ENCODE peak calls at places on chromosomes 1 and 21, in nine cellular contexts. I is vagina; U is CD4-positive, CD25-positive, alpha-beta regulatory T cell; N is uterus; G is keratinocyte; E is hepatocyte; Y is endodermal cell; V is foreskin keratinocyte; Z is fibroblast of lung. C is an unnamed sample.

GRCh38 chr1:207813513-207813881 is 61.6 kb downstream of the CD46 start:
- DNase-seq in I (peak; percentile 84), U (no peak), N (no peak), G (no peak), E (no peak), Y (peak; percentile 31), V (no peak), Z (no peak), C (no peak)

GRCh38 chr1:30262158-30262557 is 461.2 kb downstream of the MATN1 start:
- DNase-seq in I (no peak), U (no peak), N (no peak), G (no peak), E (no peak), Y (no peak), V (no peak), Z (no peak), C (no peak)

GRCh38 chr1:109484519-109484975 is 842 bp downstream of the ATXN7L2 start:
- DNase-seq in I (no peak), U (no peak), N (no peak), G (no peak), E (no peak), Y (no peak), V (no peak), Z (no peak), C (no peak)

GRCh38 chr1:180123463-180123936 is 31.2 kb upstream of the QSOX1 start:
- DNase-seq in I (no peak), U (no peak), N (no peak), G (peak; percentile 88), E (no peak), Y (no peak), V (peak; percentile 84), Z (no peak), C (no peak)

GRCh38 chr1:212491454-212491853 is 58.7 kb downstream of the NENF start:
- DNase-seq in I (no peak), U (no peak), N (no peak), G (no peak), E (no peak), Y (no peak), V (no peak), Z (no peak), C (no peak)

GRCh38 chr1:40711465-40712404 is 20.2 kb downstream of the NFYC start:
- DNase-seq in I (no peak), U (no peak), N (no peak), G (peak; percentile 66), E (peak; percentile 35), Y (no peak), V (peak; percentile 94), Z (peak; percentile 90), C (no peak)

GRCh38 chr1:205920159-205920558 is 23.1 kb downstream of the SLC26A9 start:
- DNase-seq in I (no peak), U (no peak), N (no peak), G (no peak), E (no peak), Y (no peak), V (no peak), Z (peak; percentile 70), C (peak; percentile 64)

GRCh38 chr1:45238846-45239245 is 32.4 kb upstream of the ZSWIM5 start:
- DNase-seq in I (no peak), U (no peak), N (no peak), G (no peak), E (no peak), Y (no peak), V (no peak), Z (no peak), C (no peak)

GRCh38 chr1:163875927-163876320 is 554.2 kb downstream of the NUF2 start:
- DNase-seq in I (no peak), U (no peak), N (no peak), G (no peak), E (no peak), Y (no peak), V (no peak), Z (peak; percentile 73), C (no peak)

GRCh38 chr21:33976980-33977720 is 61.5 kb upstream of the ATP5PO start:
- DNase-seq in I (peak; percentile 75), U (no peak), N (no peak), G (no peak), E (no peak), Y (no peak), V (no peak), Z (no peak), C (no peak)

GRCh38 chr1:169999357-169999756 is 75.1 kb downstream of the KIFAP3 start:
- DNase-seq in I (no peak), U (no peak), N (peak; percentile 44), G (peak; percentile 38), E (peak; percentile 5), Y (no peak), V (peak; percentile 85), Z (peak; percentile 96), C (peak; percentile 58)

GRCh38 chr1:66550243-66550642 is 16.3 kb downstream of the SGIP1 start:
- DNase-seq in I (no peak), U (no peak), N (no peak), G (no peak), E (no peak), Y (no peak), V (no peak), Z (no peak), C (no peak)

GRCh38 chr1:119298687-119299086 is 69.9 kb upstream of the HAO2 start:
- DNase-seq in I (no peak), U (no peak), N (no peak), G (no peak), E (no peak), Y (no peak), V (peak; percentile 71), Z (peak; percentile 81), C (no peak)

GRCh38 chr1:1781526-1781903 is 3.2 kb upstream of the NADK start:
- DNase-seq in I (no peak), U (no peak), N (no peak), G (no peak), E (no peak), Y (no peak), V (no peak), Z (no peak), C (no peak)

GRCh38 chr1:1982379-1983232 is 21.0 kb downstream of the CFAP74 start:
- DNase-seq in I (no peak), U (no peak), N (no peak), G (no peak), E (no peak), Y (peak; percentile 37), V (no peak), Z (no peak), C (peak; percentile 9)

GRCh38 chr1:167899253-167899681 is 14.7 kb downstream of the ADCY10 start:
- DNase-seq in I (no peak), U (no peak), N (peak; percentile 56), G (no peak), E (no peak), Y (no peak), V (no peak), Z (peak; percentile 66), C (peak; percentile 63)

DNA sequence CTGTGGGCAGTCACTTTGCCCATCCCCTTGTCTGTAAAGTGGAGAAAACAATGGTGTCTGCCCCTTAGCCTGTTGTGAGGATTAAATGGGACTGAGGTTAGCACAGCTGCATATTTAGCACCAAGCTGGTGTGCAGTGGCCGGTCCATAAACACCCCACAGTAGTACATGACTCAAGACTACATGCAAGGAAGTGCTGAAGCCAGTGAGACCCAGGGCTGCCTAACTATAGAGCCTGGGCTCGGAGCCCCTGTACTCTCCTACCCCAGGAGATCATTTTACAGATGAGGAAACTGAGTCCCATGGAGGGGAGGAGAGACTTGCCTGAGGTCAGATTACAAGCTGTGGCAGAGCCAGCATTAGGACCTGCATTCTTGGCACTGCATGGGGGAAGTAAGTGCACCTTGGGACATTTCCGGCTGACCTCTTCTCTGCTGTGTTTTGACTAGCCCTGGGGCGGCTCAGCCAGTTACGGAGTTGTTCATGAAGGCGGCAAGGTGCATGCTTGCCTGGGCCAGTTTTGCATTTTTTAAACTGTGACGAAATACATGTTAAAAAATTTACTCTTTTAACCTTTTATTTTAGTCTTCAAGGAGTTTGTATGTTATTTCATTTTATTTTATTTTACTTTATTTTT is 3.2 kb downstream of the SERINC2 start:
- DNase-seq in I (no peak), U (no peak), N (no peak), G (no peak), E (no peak), Y (no peak), V (peak; percentile 86), Z (no peak), C (no peak)
- H3K27ac ChIP-seq in I (no peak overlapping the region), U (no peak overlapping the region), N (no peak overlapping the region), G (peak overlapping the region; percentile 83), E (no peak overlapping the region), Y (no peak overlapping the region), V (no peak overlapping the region), Z (no peak overlapping the region), C (no peak overlapping the region)

GRCh38 chr1:226942392-226942791 is 2.3 kb downstream of the COQ8A start:
- DNase-seq in I (no peak), U (no peak), N (no peak), G (no peak), E (no peak), Y (no peak), V (no peak), Z (no peak), C (no peak)
- H3K27ac ChIP-seq in I (no peak overlapping the region), U (no peak overlapping the region), N (no peak overlapping the region), G (no peak overlapping the region), E (no peak overlapping the region), Y (no peak overlapping the region), V (no peak overlapping the region), Z (no peak overlapping the region), C (peak overlapping the region; percentile 84)

DNA sequence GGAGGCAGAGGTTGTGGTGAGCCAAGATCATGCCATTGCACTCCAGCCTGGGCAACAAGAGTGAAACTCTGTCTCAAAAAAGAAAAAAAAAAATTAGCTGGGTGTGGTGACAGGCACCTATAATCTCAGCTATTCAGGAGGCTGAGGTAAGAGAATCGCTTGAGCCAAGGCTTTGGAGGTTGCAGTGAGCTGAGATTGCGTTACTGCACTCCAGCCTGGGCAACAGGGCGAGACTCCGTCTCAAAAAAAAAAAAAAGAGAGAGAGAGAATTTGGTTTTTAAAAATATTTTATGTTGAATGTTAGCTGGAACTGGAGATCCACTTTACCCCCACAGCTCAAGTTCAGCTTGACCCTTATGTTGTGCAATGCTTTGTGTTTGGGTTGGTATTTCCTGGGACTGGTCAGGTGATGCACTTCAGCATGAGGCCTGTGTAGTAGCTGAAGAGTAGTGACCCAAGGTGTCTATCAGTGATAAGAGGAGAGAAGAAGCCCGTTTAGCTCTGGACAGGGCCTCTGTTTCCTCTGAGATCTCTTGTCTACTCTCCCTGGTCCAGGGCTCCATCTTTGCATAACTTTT is 36.8 kb upstream of the MACF1 start:
- DNase-seq in I (no peak), U (no peak), N (no peak), G (no peak), E (no peak), Y (no peak), V (no peak), Z (peak; percentile 67), C (no peak)
- H3K27ac ChIP-seq in I (no peak overlapping the region), U (no peak overlapping the region), N (peak overlapping the region; percentile 28), G (peak overlapping the region; percentile 10), E (peak overlapping the region; percentile 0), Y (no peak overlapping the region), V (peak overlapping the region; percentile 42), Z (no peak overlapping the region), C (no peak overlapping the region)

DNA sequence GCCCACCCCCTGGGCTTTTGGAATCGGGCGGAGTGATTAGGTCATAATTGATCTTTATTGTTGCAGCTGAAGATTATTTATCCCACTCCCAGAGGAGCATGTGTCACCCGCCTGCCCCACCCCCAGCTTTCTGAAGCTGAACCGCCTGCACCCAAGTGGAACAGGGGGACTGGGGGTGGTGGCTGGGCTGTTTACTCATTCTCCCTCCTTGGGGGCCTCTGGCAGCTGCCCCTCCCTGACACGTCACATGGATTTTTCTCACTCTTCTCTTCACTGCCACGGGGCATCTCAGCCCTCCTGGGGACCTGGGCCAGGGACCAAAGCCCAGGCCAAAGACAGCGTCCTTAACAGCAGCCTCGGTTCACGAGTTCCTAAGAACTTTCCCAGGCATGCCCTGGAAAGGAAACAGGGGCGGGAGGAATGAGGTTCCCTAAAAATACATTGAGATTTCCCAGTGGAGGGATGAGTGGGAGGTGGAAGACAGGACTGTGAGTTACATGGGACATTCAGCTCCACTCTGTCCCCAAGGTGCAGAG is 31.6 kb upstream of the SOX13 start:
- DNase-seq in I (no peak), U (no peak), N (peak; percentile 40), G (no peak), E (no peak), Y (no peak), V (no peak), Z (peak; percentile 16), C (peak; percentile 61)
- H3K27ac ChIP-seq in I (peak overlapping the region; percentile 81), U (no peak overlapping the region), N (peak overlapping the region; percentile 80), G (no peak overlapping the region), E (no peak overlapping the region), Y (no peak overlapping the region), V (peak overlapping the region; percentile 45), Z (no peak overlapping the region), C (peak overlapping the region; percentile 57)